ENCODE peak calls at places on chromosomes 11 and 22, in seven cellular contexts. One of them, this sample, is unnamed.

GRCh38 chr22:31615940-31616314 is 46.1 kb downstream of the PISD start:
- DNase-seq in HepG2: no peak
- DNase-seq in SK-N-SH: no peak
- DNase-seq in HCT116: no peak
- DNase-seq in GM12878: no peak
- DNase-seq in K562: no peak
- DNase-seq in H1: no peak
- DNase-seq in this sample: no peak

GRCh38 chr11:61714316-61714715 is 34.1 kb downstream of the DAGLA start:
- DNase-seq in HepG2: no peak
- DNase-seq in K562: no peak
- DNase-seq in SK-N-SH: no peak
- DNase-seq in GM12878: no peak
- DNase-seq in H1: no peak
- DNase-seq in HCT116: no peak
- DNase-seq in this sample: no peak

GRCh38 chr22:22714600-22715361 is 70.4 kb downstream of the GGTLC2 start:
- DNase-seq in HepG2: no peak
- DNase-seq in GM12878: peak
- DNase-seq in SK-N-SH: no peak
- DNase-seq in K562: peak
- DNase-seq in H1: no peak
- DNase-seq in HCT116: no peak
- DNase-seq in this sample: no peak

GRCh38 chr11:111512296-111513239 is at the start of gene BTG4:
- DNase-seq in SK-N-SH: peak
- DNase-seq in H1: no peak
- DNase-seq in GM12878: no peak
- DNase-seq in K562: peak
- DNase-seq in HepG2: no peak
- DNase-seq in HCT116: no peak
- DNase-seq in this sample: no peak

GRCh38 chr22:45296628-45297297 is 12.0 kb downstream of the UPK3A start:
- DNase-seq in H1: no peak
- DNase-seq in HepG2: no peak
- DNase-seq in GM12878: no peak
- DNase-seq in K562: no peak
- DNase-seq in SK-N-SH: no peak
- DNase-seq in HCT116: no peak
- DNase-seq in this sample: no peak

GRCh38 chr11:12556788-12557384 is 117.3 kb upstream of the TEAD1 start:
- DNase-seq in HepG2: peak
- DNase-seq in K562: no peak
- DNase-seq in GM12878: no peak
- DNase-seq in HCT116: peak
- DNase-seq in SK-N-SH: no peak
- DNase-seq in H1: peak
- DNase-seq in this sample: peak

GRCh38 chr11:64516226-64516625 is 74.8 kb upstream of the SLC22A12 start:
- DNase-seq in HepG2: no peak
- DNase-seq in H1: no peak
- DNase-seq in HCT116: no peak
- DNase-seq in K562: peak
- DNase-seq in SK-N-SH: no peak
- DNase-seq in GM12878: no peak
- DNase-seq in this sample: no peak

GRCh38 chr11:117127164-117127563 is 16.9 kb upstream of the PAFAH1B2 start:
- DNase-seq in HCT116: no peak
- DNase-seq in GM12878: no peak
- DNase-seq in HepG2: no peak
- DNase-seq in SK-N-SH: no peak
- DNase-seq in K562: no peak
- DNase-seq in H1: no peak
- DNase-seq in this sample: no peak

GRCh38 chr22:44683237-44683636 is 18.8 kb upstream of the PRR5 start:
- DNase-seq in K562: no peak
- DNase-seq in HepG2: no peak
- DNase-seq in HCT116: no peak
- DNase-seq in GM12878: peak
- DNase-seq in H1: no peak
- DNase-seq in SK-N-SH: no peak
- DNase-seq in this sample: no peak

GRCh38 chr11:130155106-130155505 is 4.5 kb upstream of the ST14 start:
- DNase-seq in SK-N-SH: no peak
- DNase-seq in HCT116: no peak
- DNase-seq in K562: no peak
- DNase-seq in HepG2: no peak
- DNase-seq in H1: no peak
- DNase-seq in GM12878: no peak
- DNase-seq in this sample: no peak

GRCh38 chr11:15905334-15905733 is 451.0 kb downstream of the SOX6 start:
- DNase-seq in GM12878: no peak
- DNase-seq in H1: no peak
- DNase-seq in SK-N-SH: no peak
- DNase-seq in HepG2: no peak
- DNase-seq in K562: no peak
- DNase-seq in HCT116: no peak
- DNase-seq in this sample: no peak

GRCh38 chr11:73347067-73347466 is 29.1 kb upstream of the RELT start:
- DNase-seq in SK-N-SH: no peak
- DNase-seq in HCT116: no peak
- DNase-seq in H1: no peak
- DNase-seq in GM12878: no peak
- DNase-seq in HepG2: peak
- DNase-seq in K562: no peak
- DNase-seq in this sample: no peak

GRCh38 chr11:116326146-116326545 is 446.6 kb downstream of the BUD13 start:
- DNase-seq in GM12878: no peak
- DNase-seq in K562: no peak
- DNase-seq in H1: no peak
- DNase-seq in HCT116: no peak
- DNase-seq in SK-N-SH: no peak
- DNase-seq in HepG2: no peak
- DNase-seq in this sample: no peak

GRCh38 chr22:43227231-43227630 is 40.3 kb upstream of the TTLL12 start:
- DNase-seq in K562: peak
- DNase-seq in SK-N-SH: peak
- DNase-seq in H1: no peak
- DNase-seq in GM12878: no peak
- DNase-seq in HepG2: no peak
- DNase-seq in HCT116: no peak
- DNase-seq in this sample: no peak

GRCh38 chr11:107385361-107385982 is 72.2 kb downstream of the CWF19L2 start:
- DNase-seq in SK-N-SH: no peak
- DNase-seq in H1: no peak
- DNase-seq in HepG2: peak
- DNase-seq in HCT116: peak
- DNase-seq in GM12878: no peak
- DNase-seq in K562: no peak
- DNase-seq in this sample: no peak

GRCh38 chr22:38129021-38129420 is 18.5 kb upstream of the BAIAP2L2 start:
- DNase-seq in HCT116: no peak
- DNase-seq in SK-N-SH: no peak
- DNase-seq in K562: no peak
- DNase-seq in H1: no peak
- DNase-seq in HepG2: no peak
- DNase-seq in GM12878: no peak
- DNase-seq in this sample: no peak

GRCh38 chr11:124834526-124835190 is 30.6 kb upstream of the ROBO3 start:
- DNase-seq in H1: no peak
- DNase-seq in HCT116: no peak
- DNase-seq in K562: no peak
- DNase-seq in HepG2: no peak
- DNase-seq in GM12878: no peak
- DNase-seq in SK-N-SH: no peak
- DNase-seq in this sample: no peak

GRCh38 chr11:79054636-79055035 is 386.2 kb downstream of the TENM4 start:
- DNase-seq in K562: no peak
- DNase-seq in SK-N-SH: no peak
- DNase-seq in HCT116: no peak
- DNase-seq in H1: no peak
- DNase-seq in HepG2: no peak
- DNase-seq in GM12878: no peak
- DNase-seq in this sample: no peak

GRCh38 chr11:90774727-90775572 is 552.1 kb upstream of the CHORDC1 start:
- DNase-seq in H1: peak
- DNase-seq in HepG2: no peak
- DNase-seq in HCT116: no peak
- DNase-seq in SK-N-SH: no peak
- DNase-seq in GM12878: no peak
- DNase-seq in K562: no peak
- DNase-seq in this sample: no peak

GRCh38 chr11:38169286-38169685 is 1571.2 kb upstream of the RAG2 start:
- DNase-seq in HCT116: no peak
- DNase-seq in H1: no peak
- DNase-seq in SK-N-SH: no peak
- DNase-seq in K562: no peak
- DNase-seq in GM12878: no peak
- DNase-seq in HepG2: peak
- DNase-seq in this sample: no peak

GRCh38 chr11:19049351-19049750 is 11.2 kb downstream of the MRGPRX2 start:
- DNase-seq in HepG2: no peak
- DNase-seq in K562: no peak
- DNase-seq in H1: no peak
- DNase-seq in SK-N-SH: no peak
- DNase-seq in HCT116: no peak
- DNase-seq in GM12878: no peak
- DNase-seq in this sample: no peak

GRCh38 chr11:61587951-61588695 is 7.2 kb upstream of the SYT7 start:
- DNase-seq in K562: peak
- DNase-seq in GM12878: no peak
- DNase-seq in HCT116: peak
- DNase-seq in HepG2: no peak
- DNase-seq in H1: no peak
- DNase-seq in SK-N-SH: peak
- DNase-seq in this sample: peak

GRCh38 chr11:16394947-16395346 is 38.6 kb upstream of the SOX6 start:
- DNase-seq in K562: no peak
- DNase-seq in HCT116: no peak
- DNase-seq in GM12878: no peak
- DNase-seq in H1: no peak
- DNase-seq in SK-N-SH: no peak
- DNase-seq in HepG2: no peak
- DNase-seq in this sample: no peak

GRCh38 chr22:22060200-22061084 is 77.9 kb upstream of the TOP3B start:
- DNase-seq in HCT116: peak
- DNase-seq in SK-N-SH: peak
- DNase-seq in GM12878: no peak
- DNase-seq in K562: peak
- DNase-seq in HepG2: peak
- DNase-seq in H1: peak
- DNase-seq in this sample: peak

GRCh38 chr11:69352715-69353325 is 58.9 kb downstream of the MYEOV start:
- DNase-seq in HCT116: peak
- DNase-seq in K562: no peak
- DNase-seq in SK-N-SH: no peak
- DNase-seq in HepG2: no peak
- DNase-seq in GM12878: no peak
- DNase-seq in H1: peak
- DNase-seq in this sample: no peak

GRCh38 chr11:76735841-76736240 is 47.3 kb upstream of the TSKU start:
- DNase-seq in HCT116: no peak
- DNase-seq in HepG2: no peak
- DNase-seq in H1: no peak
- DNase-seq in SK-N-SH: no peak
- DNase-seq in K562: peak
- DNase-seq in GM12878: no peak
- DNase-seq in this sample: no peak

GRCh38 chr11:36361472-36361871 is 65.4 kb downstream of the PRR5L start:
- DNase-seq in HepG2: no peak
- DNase-seq in HCT116: no peak
- DNase-seq in K562: no peak
- DNase-seq in GM12878: no peak
- DNase-seq in SK-N-SH: no peak
- DNase-seq in H1: no peak
- DNase-seq in this sample: no peak

GRCh38 chr22:21865041-21865440 is 2.4 kb downstream of the MAPK1 start:
- DNase-seq in HepG2: no peak
- DNase-seq in H1: no peak
- DNase-seq in SK-N-SH: peak
- DNase-seq in GM12878: no peak
- DNase-seq in HCT116: no peak
- DNase-seq in K562: no peak
- DNase-seq in this sample: no peak

GRCh38 chr11:101022256-101022655 is 107.4 kb downstream of the PGR start:
- DNase-seq in H1: no peak
- DNase-seq in GM12878: no peak
- DNase-seq in HCT116: no peak
- DNase-seq in HepG2: no peak
- DNase-seq in K562: no peak
- DNase-seq in SK-N-SH: no peak
- DNase-seq in this sample: peak
- TF ChIP-seq JUND in H1: no peak
- TF ChIP-seq JUND in GM12878: no peak
- TF ChIP-seq JUND in HCT116: no peak
- TF ChIP-seq JUND in HepG2: no peak
- TF ChIP-seq JUND in K562: no peak
- TF ChIP-seq JUND in SK-N-SH: no peak
- TF ChIP-seq JUND in this sample: no peak

DNA sequence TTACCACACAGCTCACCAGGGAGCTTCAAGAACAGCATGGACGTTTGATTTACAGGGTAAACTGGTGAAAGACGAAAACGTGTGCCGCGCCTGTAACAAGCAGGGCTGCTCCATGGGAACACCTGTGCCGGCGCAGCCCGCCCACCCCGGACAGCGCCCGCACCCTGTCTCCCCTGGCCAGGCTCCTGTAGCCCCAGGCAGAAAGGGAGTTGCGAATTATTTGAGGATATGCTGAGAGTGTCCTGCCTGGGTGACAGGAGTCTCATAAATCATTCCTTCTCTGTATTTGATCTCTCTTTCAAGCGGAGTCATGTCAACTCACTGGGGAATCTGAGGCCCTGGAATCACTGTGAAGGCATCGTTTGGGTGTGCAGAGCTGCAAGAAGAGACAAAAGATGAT is 804.3 kb downstream of the OPCML start:
- DNase-seq in SK-N-SH: no peak
- DNase-seq in GM12878: no peak
- DNase-seq in K562: no peak
- DNase-seq in HepG2: no peak
- DNase-seq in HCT116: no peak
- DNase-seq in H1: no peak
- DNase-seq in this sample: no peak
- TF ChIP-seq JUND in SK-N-SH: no peak
- TF ChIP-seq JUND in GM12878: no peak
- TF ChIP-seq JUND in K562: no peak
- TF ChIP-seq JUND in HepG2: no peak
- TF ChIP-seq JUND in HCT116: no peak
- TF ChIP-seq JUND in H1: no peak
- TF ChIP-seq JUND in this sample: no peak

GRCh38 chr11:86923993-86924766 is 31.0 kb downstream of the FZD4 start:
- DNase-seq in K562: no peak
- DNase-seq in HepG2: peak
- DNase-seq in H1: peak
- DNase-seq in SK-N-SH: no peak
- DNase-seq in HCT116: no peak
- DNase-seq in GM12878: no peak
- DNase-seq in this sample: peak
- TF ChIP-seq JUND in K562: no peak
- TF ChIP-seq JUND in HepG2: no peak
- TF ChIP-seq JUND in H1: peak
- TF ChIP-seq JUND in SK-N-SH: no peak
- TF ChIP-seq JUND in HCT116: no peak
- TF ChIP-seq JUND in GM12878: no peak
- TF ChIP-seq JUND in this sample: no peak

GRCh38 chr11:2518983-2519340 is 74.2 kb downstream of the KCNQ1 start:
- DNase-seq in H1: no peak
- DNase-seq in K562: no peak
- DNase-seq in GM12878: no peak
- DNase-seq in SK-N-SH: no peak
- DNase-seq in HCT116: no peak
- DNase-seq in HepG2: no peak
- DNase-seq in this sample: no peak
- TF ChIP-seq JUND in H1: no peak
- TF ChIP-seq JUND in K562: no peak
- TF ChIP-seq JUND in GM12878: no peak
- TF ChIP-seq JUND in SK-N-SH: no peak
- TF ChIP-seq JUND in HCT116: no peak
- TF ChIP-seq JUND in HepG2: no peak
- TF ChIP-seq JUND in this sample: no peak

This sample was measured in T47D.